ENCODE peak calls at places on chromosomes 16 and 17, in ten cellular contexts. U is A549; Z is stimulated activated CD8-positive, alpha-beta memory T cell treated with anti-CD3 and anti-CD28 coated beads, Interleukin-4, amount 100 ng/mL, for 4 hours; D is neuronal stem cell; X is stomach; C is fibroblast of the aortic adventitia; T is GM20000; O is aorta; K is Daoy; S is kidney tubule cell. W is an unnamed sample.

GRCh38 chr16:86387461-86388440 is 122.6 kb upstream of the FOXF1 start:
- DNase-seq in U (peak), X (no peak), K (peak), C (peak), Z (no peak), D (no peak), O (no peak), S (peak), T (no peak), W (no peak)

GRCh38 chr17:83144421-83145357 is 65.3 kb downstream of the METRNL start:
- DNase-seq in S (no peak), T (no peak), K (no peak), X (no peak), D (no peak), U (no peak), C (peak), O (no peak), Z (no peak), W (no peak)

GRCh38 chr16:57516176-57516725 is 20.1 kb downstream of the CCDC102A start:
- DNase-seq in S (no peak), Z (no peak), O (no peak), T (no peak), U (no peak), C (no peak), D (no peak), K (no peak), X (no peak), W (no peak)

GRCh38 chr16:15041260-15042011 is 14.4 kb downstream of the NTAN1 start:
- DNase-seq in X (peak), T (no peak), U (no peak), O (peak), C (peak), D (no peak), Z (no peak), S (no peak), K (peak), W (no peak)

GRCh38 chr16:72910875-72911274 is 137.1 kb downstream of the ZFHX3 start:
- DNase-seq in C (no peak), K (no peak), T (no peak), D (no peak), Z (no peak), S (no peak), U (no peak), O (no peak), X (no peak), W (no peak)

GRCh38 chr16:69526831-69527655 is 38.7 kb upstream of the NFAT5 start:
- DNase-seq in Z (no peak), X (no peak), U (no peak), K (no peak), T (no peak), C (no peak), S (peak), D (no peak), O (no peak), W (no peak)

GRCh38 chr16:69286941-69287713 is 24.0 kb upstream of the VPS4A start:
- DNase-seq in X (no peak), O (peak), K (peak), C (peak), D (peak), T (peak), Z (peak), S (peak), U (peak), W (peak)

GRCh38 chr17:57755479-57756070 is 10.5 kb upstream of the CCDC182 start:
- DNase-seq in T (no peak), U (no peak), D (no peak), S (no peak), K (no peak), X (no peak), C (no peak), Z (no peak), O (no peak), W (no peak)

GRCh38 chr16:84117482-84117843 is 721 bp upstream of the MBTPS1 start:
- DNase-seq in T (peak), K (peak), X (no peak), S (peak), Z (peak), U (peak), O (no peak), D (peak), C (no peak), W (no peak)

GRCh38 chr17:57289613-57290012 is 33.3 kb downstream of the MSI2 start:
- DNase-seq in S (no peak), Z (no peak), K (no peak), T (no peak), D (no peak), C (peak), U (no peak), X (no peak), O (no peak), W (no peak)

W was measured in Calu3.